ENCODE peak calls at places on chromosomes 12 and 14, in four cellular contexts. U is substantia nigra, L is COR-L47, X is A673. P is an unnamed sample.

GRCh38 chr12:131060011-131060703 is 106.5 kb downstream of the ADGRD1 start:
- DNase-seq in U (no peak), L (no peak), X (no peak), P (no peak)

GRCh38 chr12:64679487-64679983 is 69.2 kb downstream of the RASSF3 start:
- DNase-seq in U (no peak), L (peak), X (peak), P (no peak)

GRCh38 chr14:101918125-101918989 is 46.0 kb upstream of the DYNC1H1 start:
- DNase-seq in X (no peak), U (no peak), L (no peak), P (no peak)

GRCh38 chr12:77741974-77742517 is 88.6 kb upstream of the NAV3 start:
- DNase-seq in X (no peak), U (no peak), L (no peak), P (no peak)

GRCh38 chr14:55440385-55440784 is at the start of gene TBPL2:
- DNase-seq in L (no peak), U (no peak), X (no peak), P (no peak)

GRCh38 chr12:38384816-38385491 is 68.4 kb downstream of the ALG10B start:
- DNase-seq in X (peak), U (no peak), L (no peak), P (no peak)

GRCh38 chr14:69708586-69709169 is 58.3 kb upstream of the SRSF5 start:
- DNase-seq in U (no peak), L (no peak), X (no peak), P (peak)

GRCh38 chr14:100780246-100780645 is 45.7 kb upstream of the MEG3 start:
- DNase-seq in X (no peak), L (no peak), U (no peak), P (no peak)

GRCh38 chr12:93778306-93778705 is 101.1 kb downstream of the CRADD start:
- DNase-seq in L (no peak), U (no peak), X (no peak), P (no peak)

GRCh38 chr14:86799244-86799647 is 1193.7 kb downstream of the GALC start:
- DNase-seq in U (no peak), L (no peak), X (peak), P (no peak)

GRCh38 chr14:19878029-19878642 is 3.2 kb downstream of the OR4K2 start:
- DNase-seq in L (no peak), U (no peak), X (peak), P (no peak)

GRCh38 chr12:49941556-49942511 is 8.7 kb upstream of the AQP2 start:
- DNase-seq in U (no peak), X (no peak), L (no peak), P (no peak)

GRCh38 chr14:93906341-93907329 is 20.5 kb upstream of the FAM181A start:
- DNase-seq in U (no peak), X (peak), L (peak), P (peak)

GRCh38 chr14:23153891-23154796 is 29.3 kb downstream of the SLC7A8 start:
- DNase-seq in L (no peak), X (peak), U (no peak), P (no peak)

GRCh38 chr12:15709524-15709923 is 79.7 kb downstream of the EPS8 start:
- DNase-seq in X (no peak), L (no peak), U (no peak), P (no peak)

GRCh38 chr12:41151789-41152188 is 36.3 kb upstream of the PDZRN4 start:
- DNase-seq in X (no peak), L (no peak), U (no peak), P (no peak)

GRCh38 chr14:50000215-50001145 is 107.6 kb downstream of the ARF6 start:
- DNase-seq in L (no peak), U (no peak), X (peak), P (no peak)

GRCh38 chr12:95218852-95219171 is 1.2 kb downstream of the VEZT start:
- DNase-seq in U (no peak), X (peak), L (peak), P (no peak)

GRCh38 chr12:114812858-114813761 is 129.1 kb upstream of the TBX3 start:
- DNase-seq in U (no peak), X (no peak), L (no peak), P (no peak)

GRCh38 chr12:68815928-68816800 is 8.2 kb downstream of the MDM2 start:
- DNase-seq in L (no peak), X (no peak), U (no peak), P (no peak)

GRCh38 chr12:95051241-95051640 is 22.2 kb downstream of the NR2C1 start:
- DNase-seq in X (no peak), L (no peak), U (no peak), P (no peak)

GRCh38 chr12:40104461-40105264 is 1.2 kb downstream of the SLC2A13 start:
- DNase-seq in U (no peak), L (peak), X (peak), P (no peak)

GRCh38 chr14:62528296-62528695 is 517.0 kb downstream of the KCNH5 start:
- DNase-seq in X (no peak), L (no peak), U (no peak), P (no peak)

GRCh38 chr12:39846971-39847661 is 227.5 kb upstream of the ABCD2 start:
- DNase-seq in L (no peak), U (no peak), X (peak), P (no peak)

GRCh38 chr12:10409387-10409786 is at the start of gene KLRC4:
- DNase-seq in U (no peak), L (no peak), X (peak), P (no peak)

GRCh38 chr12:78185109-78185508 is 354.4 kb downstream of the NAV3 start:
- DNase-seq in X (no peak), L (no peak), U (no peak), P (no peak)

GRCh38 chr14:76699901-76700590 is 61.2 kb upstream of the VASH1 start:
- DNase-seq in X (no peak), L (no peak), U (no peak), P (no peak)

GRCh38 chr14:60303745-60304144 is 54.7 kb downstream of the PPM1A start:
- DNase-seq in U (no peak), L (no peak), X (no peak), P (no peak)

GRCh38 chr14:54362759-54363437 is 33.9 kb upstream of the CDKN3 start:
- DNase-seq in L (no peak), U (no peak), X (no peak), P (no peak)

GRCh38 chr12:122946690-122947271 is 19.5 kb downstream of the ABCB9 start:
- DNase-seq in U (no peak), L (no peak), X (peak), P (no peak)

GRCh38 chr12:57008113-57008687 is 1.9 kb upstream of the ZBTB39 start:
- DNase-seq in U (no peak), X (peak), L (peak), P (no peak)

GRCh38 chr12:66279127-66279712 is 23.1 kb upstream of the HELB start:
- DNase-seq in X (peak), U (no peak), L (no peak), P (no peak)

P was measured in hypothalamus.